ENCODE peak calls at places on chromosomes 12 and 14, in four cellular contexts. D is HFFc6; M is CD4-positive, CD25-positive, alpha-beta regulatory T cell; P is right cardiac atrium. X is an unnamed sample.

GRCh38 chr12:30725739-30726138 is 29.0 kb downstream of the CAPRIN2 start:
- DNase-seq in P (no peak), D (peak), M (no peak), X (peak)

GRCh38 chr12:69649529-69649928 is 38.8 kb upstream of the LRRC10 start:
- DNase-seq in P (no peak), M (no peak), D (no peak), X (no peak)

GRCh38 chr14:20334017-20334416 is 938 bp upstream of the CCNB1IP1 start:
- DNase-seq in P (no peak), D (no peak), M (no peak), X (no peak)

GRCh38 chr12:53820503-53820902 is 68.7 kb upstream of the CISTR start:
- DNase-seq in D (peak), P (no peak), M (no peak), X (no peak)

GRCh38 chr12:95218852-95219171 is 1.2 kb downstream of the VEZT start:
- DNase-seq in D (no peak), P (no peak), M (peak), X (no peak)

GRCh38 chr14:72714094-72714493 is 179.8 kb downstream of the DPF3 start:
- DNase-seq in P (no peak), D (no peak), M (peak), X (no peak)

GRCh38 chr12:124004233-124004875 is 31.3 kb downstream of the ZNF664 start:
- DNase-seq in P (no peak), M (no peak), D (no peak), X (no peak)

GRCh38 chr12:29320295-29321090 is 60.5 kb downstream of the ERGIC2 start:
- DNase-seq in D (peak), M (no peak), P (no peak), X (peak)

GRCh38 chr14:20836668-20837338 is 34.2 kb upstream of the RNASE1 start:
- DNase-seq in D (peak), M (no peak), P (no peak), X (peak)

GRCh38 chr12:102010265-102010994 is 51.4 kb downstream of the WASHC3 start:
- DNase-seq in M (peak), P (no peak), D (no peak), X (no peak)

X was measured in endothelial cell of umbilical vein.